ENCODE peak calls at places on chromosomes 11 and 22, in eight cellular contexts. One of them, this sample, is unnamed.

GRCh38 chr11:124886476-124886875 is 11.2 kb downstream of the ROBO4 start:
- DNase-seq in heart right ventricle: no peak
- DNase-seq in left ventricle myocardium inferior: no peak
- DNase-seq in hepatocyte: no peak
- DNase-seq in psoas muscle: no peak
- DNase-seq in AG10803: no peak
- DNase-seq in PC-9: no peak
- DNase-seq in A549: no peak
- DNase-seq in this sample: no peak

GRCh38 chr11:79049627-79050238 is 391.1 kb downstream of the TENM4 start:
- DNase-seq in heart right ventricle: no peak
- DNase-seq in left ventricle myocardium inferior: no peak
- DNase-seq in hepatocyte: peak; percentile 40
- DNase-seq in psoas muscle: no peak
- DNase-seq in AG10803: no peak
- DNase-seq in PC-9: no peak
- DNase-seq in A549: no peak
- DNase-seq in this sample: no peak

GRCh38 chr11:38818720-38819119 is 2220.7 kb upstream of the RAG2 start:
- DNase-seq in heart right ventricle: no peak
- DNase-seq in left ventricle myocardium inferior: no peak
- DNase-seq in hepatocyte: no peak
- DNase-seq in psoas muscle: no peak
- DNase-seq in AG10803: no peak
- DNase-seq in PC-9: no peak
- DNase-seq in A549: no peak
- DNase-seq in this sample: no peak

GRCh38 chr22:27952779-27953178 is 33.7 kb upstream of the PITPNB start:
- DNase-seq in heart right ventricle: no peak
- DNase-seq in left ventricle myocardium inferior: no peak
- DNase-seq in hepatocyte: no peak
- DNase-seq in psoas muscle: no peak
- DNase-seq in AG10803: peak; percentile 24
- DNase-seq in PC-9: no peak
- DNase-seq in A549: no peak
- DNase-seq in this sample: no peak

GRCh38 chr22:20503816-20504215 is 3.6 kb upstream of the MED15 start:
- DNase-seq in heart right ventricle: no peak
- DNase-seq in left ventricle myocardium inferior: no peak
- DNase-seq in hepatocyte: no peak
- DNase-seq in psoas muscle: no peak
- DNase-seq in AG10803: no peak
- DNase-seq in PC-9: peak; percentile 63
- DNase-seq in A549: peak; percentile 75
- DNase-seq in this sample: no peak

GRCh38 chr22:48898524-48899377 is 928.9 kb downstream of the BRD1 start:
- DNase-seq in heart right ventricle: no peak
- DNase-seq in left ventricle myocardium inferior: no peak
- DNase-seq in hepatocyte: no peak
- DNase-seq in psoas muscle: no peak
- DNase-seq in AG10803: no peak
- DNase-seq in PC-9: no peak
- DNase-seq in A549: no peak
- DNase-seq in this sample: no peak

GRCh38 chr22:50169774-50170341 is 673 bp upstream of the PANX2 start:
- DNase-seq in heart right ventricle: no peak
- DNase-seq in left ventricle myocardium inferior: no peak
- DNase-seq in hepatocyte: peak; percentile 51
- DNase-seq in psoas muscle: peak; percentile 16
- DNase-seq in AG10803: no peak
- DNase-seq in PC-9: peak; percentile 46
- DNase-seq in A549: no peak
- DNase-seq in this sample: no peak

GRCh38 chr11:67252831-67253239 is 13.4 kb upstream of the GRK2 start:
- DNase-seq in heart right ventricle: no peak
- DNase-seq in left ventricle myocardium inferior: no peak
- DNase-seq in hepatocyte: no peak
- DNase-seq in psoas muscle: no peak
- DNase-seq in AG10803: peak; percentile 53
- DNase-seq in PC-9: no peak
- DNase-seq in A549: peak; percentile 80
- DNase-seq in this sample: no peak

GRCh38 chr11:80163011-80163410 is 722.2 kb upstream of the TENM4 start:
- DNase-seq in heart right ventricle: no peak
- DNase-seq in left ventricle myocardium inferior: no peak
- DNase-seq in hepatocyte: peak; percentile 70
- DNase-seq in psoas muscle: no peak
- DNase-seq in AG10803: peak; percentile 67
- DNase-seq in PC-9: no peak
- DNase-seq in A549: no peak
- DNase-seq in this sample: no peak

GRCh38 chr22:35910013-35910860 is 118.4 kb downstream of the RBFOX2 start:
- DNase-seq in heart right ventricle: no peak
- DNase-seq in left ventricle myocardium inferior: no peak
- DNase-seq in hepatocyte: no peak
- DNase-seq in psoas muscle: no peak
- DNase-seq in AG10803: peak; percentile 35
- DNase-seq in PC-9: no peak
- DNase-seq in A549: no peak
- DNase-seq in this sample: no peak

GRCh38 chr11:119108151-119108856 is 1.2 kb downstream of the C2CD2L start:
- DNase-seq in heart right ventricle: no peak
- DNase-seq in left ventricle myocardium inferior: no peak
- DNase-seq in hepatocyte: peak; percentile 43
- DNase-seq in psoas muscle: no peak
- DNase-seq in AG10803: peak; percentile 11
- DNase-seq in PC-9: peak; percentile 99
- DNase-seq in A549: no peak
- DNase-seq in this sample: no peak

GRCh38 chr22:18091478-18091877 is 13.7 kb downstream of the PEX26 start:
- DNase-seq in heart right ventricle: no peak
- DNase-seq in left ventricle myocardium inferior: no peak
- DNase-seq in hepatocyte: no peak
- DNase-seq in psoas muscle: no peak
- DNase-seq in AG10803: no peak
- DNase-seq in PC-9: no peak
- DNase-seq in A549: no peak
- DNase-seq in this sample: no peak

GRCh38 chr22:45879552-45879949 is 97.4 kb downstream of the WNT7B start:
- DNase-seq in heart right ventricle: peak; percentile 64
- DNase-seq in left ventricle myocardium inferior: peak; percentile 64
- DNase-seq in hepatocyte: no peak
- DNase-seq in psoas muscle: no peak
- DNase-seq in AG10803: no peak
- DNase-seq in PC-9: no peak
- DNase-seq in A549: no peak
- DNase-seq in this sample: no peak

GRCh38 chr22:24025475-24025874 is 14.4 kb downstream of the CABIN1 start:
- DNase-seq in heart right ventricle: no peak
- DNase-seq in left ventricle myocardium inferior: no peak
- DNase-seq in hepatocyte: no peak
- DNase-seq in psoas muscle: no peak
- DNase-seq in AG10803: no peak
- DNase-seq in PC-9: no peak
- DNase-seq in A549: no peak
- DNase-seq in this sample: no peak

GRCh38 chr11:109309153-109309552 is 112.8 kb upstream of the C11orf87 start:
- DNase-seq in heart right ventricle: no peak
- DNase-seq in left ventricle myocardium inferior: no peak
- DNase-seq in hepatocyte: peak; percentile 8
- DNase-seq in psoas muscle: no peak
- DNase-seq in AG10803: peak; percentile 85
- DNase-seq in PC-9: no peak
- DNase-seq in A549: no peak
- DNase-seq in this sample: no peak

GRCh38 chr11:8688414-8689362 is 6.1 kb downstream of the RPL27A start:
- DNase-seq in heart right ventricle: peak; percentile 95
- DNase-seq in left ventricle myocardium inferior: peak; percentile 93
- DNase-seq in hepatocyte: peak; percentile 96
- DNase-seq in psoas muscle: peak; percentile 95
- DNase-seq in AG10803: peak; percentile 93
- DNase-seq in PC-9: peak; percentile 90
- DNase-seq in A549: peak; percentile 98
- DNase-seq in this sample: peak; percentile 92
- TF ChIP-seq CTCF in heart right ventricle: no peak
- TF ChIP-seq CTCF in left ventricle myocardium inferior: peak; percentile 35
- TF ChIP-seq CTCF in hepatocyte: peak; percentile 41
- TF ChIP-seq CTCF in psoas muscle: peak; percentile 24
- TF ChIP-seq CTCF in AG10803: no peak
- TF ChIP-seq CTCF in PC-9: peak; percentile 24
- TF ChIP-seq CTCF in A549: peak; percentile 23
- TF ChIP-seq CTCF in this sample: no peak

GRCh38 chr11:123584186-123584585 is 70.2 kb downstream of the SCN3B start:
- DNase-seq in heart right ventricle: no peak
- DNase-seq in left ventricle myocardium inferior: no peak
- DNase-seq in hepatocyte: no peak
- DNase-seq in psoas muscle: no peak
- DNase-seq in AG10803: no peak
- DNase-seq in PC-9: no peak
- DNase-seq in A549: no peak
- DNase-seq in this sample: no peak
- TF ChIP-seq CTCF in heart right ventricle: no peak
- TF ChIP-seq CTCF in left ventricle myocardium inferior: no peak
- TF ChIP-seq CTCF in hepatocyte: no peak
- TF ChIP-seq CTCF in psoas muscle: no peak
- TF ChIP-seq CTCF in AG10803: no peak
- TF ChIP-seq CTCF in PC-9: no peak
- TF ChIP-seq CTCF in A549: no peak
- TF ChIP-seq CTCF in this sample: no peak

DNA sequence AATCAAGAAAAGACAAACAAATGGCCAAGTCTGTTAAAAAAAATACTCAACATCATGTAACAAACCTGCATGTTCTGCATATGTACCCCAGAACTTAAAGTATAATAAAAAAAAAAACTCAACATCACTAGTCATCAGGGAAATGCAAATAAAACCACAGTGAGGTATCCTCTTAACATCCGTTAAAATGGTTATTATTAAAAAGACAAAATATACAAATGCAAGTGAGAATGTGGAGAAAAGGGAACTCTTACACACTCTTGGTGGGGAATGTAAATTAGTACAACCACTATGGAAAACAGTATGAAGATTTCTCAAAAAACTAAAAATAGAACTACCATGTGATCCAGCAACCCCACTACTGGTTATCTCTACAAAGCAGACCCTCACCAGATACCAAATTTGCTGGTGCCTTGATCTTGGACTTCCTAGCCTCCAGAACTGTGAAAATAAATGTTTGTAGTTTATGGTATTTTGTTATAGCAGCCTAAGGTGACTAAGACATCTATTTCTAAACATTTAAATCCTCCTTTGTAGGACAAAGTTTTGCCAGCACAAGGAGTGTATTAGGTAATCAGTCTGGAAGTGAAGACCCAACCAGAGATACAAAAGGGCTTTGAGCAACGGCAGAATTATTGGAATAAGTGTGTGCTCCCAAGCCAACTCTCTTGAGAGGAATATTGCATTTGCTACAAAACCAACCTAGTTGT is 32.4 kb upstream of the SCUBE2 start:
- DNase-seq in heart right ventricle: no peak
- DNase-seq in left ventricle myocardium inferior: no peak
- DNase-seq in hepatocyte: no peak
- DNase-seq in psoas muscle: no peak
- DNase-seq in AG10803: no peak
- DNase-seq in PC-9: no peak
- DNase-seq in A549: no peak
- DNase-seq in this sample: no peak
- TF ChIP-seq CTCF in heart right ventricle: no peak
- TF ChIP-seq CTCF in left ventricle myocardium inferior: no peak
- TF ChIP-seq CTCF in hepatocyte: no peak
- TF ChIP-seq CTCF in psoas muscle: no peak
- TF ChIP-seq CTCF in AG10803: no peak
- TF ChIP-seq CTCF in PC-9: no peak
- TF ChIP-seq CTCF in A549: no peak
- TF ChIP-seq CTCF in this sample: no peak

DNA sequence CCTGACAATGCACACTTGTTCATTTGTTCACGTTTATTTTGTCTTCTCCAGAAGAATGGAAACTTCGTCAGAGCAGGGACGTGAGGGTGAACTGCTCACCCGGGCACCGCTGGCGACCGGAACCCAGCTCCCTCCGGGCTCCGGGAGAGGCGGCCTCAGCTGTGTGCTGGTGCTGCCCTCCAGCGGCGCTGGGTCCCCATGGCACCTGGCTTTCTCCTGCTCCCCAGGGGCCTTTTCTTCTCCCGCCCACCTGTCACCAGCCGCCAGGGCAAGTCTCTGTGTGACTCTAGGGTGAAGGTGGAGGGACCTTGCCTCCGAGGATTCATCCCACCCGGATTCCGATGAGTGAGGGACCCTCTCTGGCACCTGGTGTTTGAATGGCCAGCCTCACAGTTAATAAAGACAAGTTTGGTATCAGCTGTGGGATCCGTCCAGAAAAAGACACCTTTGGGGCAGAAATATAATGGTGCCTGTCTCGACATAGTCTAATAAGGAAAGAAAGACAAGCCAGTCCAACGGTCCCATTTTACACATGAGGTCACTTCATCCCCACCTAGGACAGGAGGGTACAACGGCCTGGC is 32.9 kb upstream of the SLC35C1 start:
- DNase-seq in heart right ventricle: peak; percentile 88
- DNase-seq in left ventricle myocardium inferior: peak; percentile 87
- DNase-seq in hepatocyte: peak; percentile 93
- DNase-seq in psoas muscle: peak; percentile 85
- DNase-seq in AG10803: peak; percentile 60
- DNase-seq in PC-9: peak; percentile 59
- DNase-seq in A549: peak; percentile 74
- DNase-seq in this sample: peak; percentile 92
- TF ChIP-seq CTCF in heart right ventricle: peak; percentile 89
- TF ChIP-seq CTCF in left ventricle myocardium inferior: peak; percentile 95
- TF ChIP-seq CTCF in hepatocyte: peak; percentile 95
- TF ChIP-seq CTCF in psoas muscle: peak; percentile 89
- TF ChIP-seq CTCF in AG10803: peak; percentile 86
- TF ChIP-seq CTCF in PC-9: peak; percentile 89
- TF ChIP-seq CTCF in A549: peak; percentile 87
- TF ChIP-seq CTCF in this sample: peak; percentile 86

DNA sequence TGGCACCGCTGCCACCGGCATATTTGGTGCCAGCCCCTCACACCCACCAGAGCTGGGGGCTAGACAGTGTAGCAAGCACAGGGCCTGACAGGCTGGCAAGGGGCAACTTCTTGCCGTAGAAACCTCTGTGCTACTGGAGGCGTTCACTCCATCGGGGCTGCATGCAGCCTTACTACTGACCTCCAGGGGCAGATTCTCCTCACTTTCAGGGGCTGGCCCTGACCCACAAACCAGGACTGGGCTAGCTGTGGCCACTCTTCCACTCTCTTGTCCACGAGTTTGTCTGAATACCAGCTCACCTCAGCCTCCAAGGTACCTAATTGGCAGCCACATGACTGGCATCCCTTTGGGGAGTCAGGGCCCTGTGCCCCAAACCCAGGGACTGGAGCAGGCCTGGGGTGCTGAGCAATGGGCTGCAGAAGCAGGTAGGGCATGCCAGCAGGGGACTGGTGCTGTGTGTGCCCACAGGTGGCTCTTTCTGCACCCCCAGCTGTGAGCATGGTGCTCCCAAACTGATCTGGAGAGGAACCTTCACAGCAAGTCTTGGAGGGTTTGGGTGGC is 2.1 kb upstream of the LMO1 start:
- DNase-seq in heart right ventricle: no peak
- DNase-seq in left ventricle myocardium inferior: no peak
- DNase-seq in hepatocyte: no peak
- DNase-seq in psoas muscle: no peak
- DNase-seq in AG10803: no peak
- DNase-seq in PC-9: no peak
- DNase-seq in A549: no peak
- DNase-seq in this sample: no peak
- TF ChIP-seq CTCF in heart right ventricle: no peak
- TF ChIP-seq CTCF in left ventricle myocardium inferior: peak; percentile 32
- TF ChIP-seq CTCF in hepatocyte: no peak
- TF ChIP-seq CTCF in psoas muscle: no peak
- TF ChIP-seq CTCF in AG10803: peak; percentile 6
- TF ChIP-seq CTCF in PC-9: peak; percentile 21
- TF ChIP-seq CTCF in A549: no peak
- TF ChIP-seq CTCF in this sample: peak; percentile 42